ENCODE peak calls at places on chromosomes 6 and 20, in four cellular contexts. F, W, M and O are unnamed samples.

GRCh38 chr6:69422474-69422873 is 374.3 kb downstream of the LMBRD1 start:
- DNase-seq in W (no peak), F (no peak), M (no peak), O (peak)

GRCh38 chr20:53582574-53583351 is 10.9 kb downstream of the ZNF217 start:
- DNase-seq in F (peak), W (no peak), M (no peak), O (peak)

GRCh38 chr6:77292564-77293546 is 170.4 kb downstream of the HTR1B start:
- DNase-seq in F (peak), M (no peak), W (no peak), O (no peak)

GRCh38 chr6:5202206-5202605 is 58.5 kb downstream of the LYRM4 start:
- DNase-seq in M (no peak), F (no peak), W (no peak), O (no peak)

GRCh38 chr6:6397842-6398241 is 77.4 kb upstream of the F13A1 start:
- DNase-seq in W (no peak), M (no peak), F (no peak), O (no peak)

GRCh38 chr6:135870722-135871121 is 19.2 kb downstream of the PDE7B start:
- DNase-seq in F (no peak), M (no peak), W (no peak), O (no peak)

GRCh38 chr6:7161845-7162244 is 54.1 kb downstream of the RREB1 start:
- DNase-seq in W (no peak), F (no peak), M (no peak), O (no peak)

GRCh38 chr6:161367472-161367871 is 93.6 kb upstream of the AGPAT4 start:
- DNase-seq in F (no peak), W (no peak), M (no peak), O (no peak)

GRCh38 chr6:138044458-138044857 is 62.8 kb downstream of the PERP start:
- DNase-seq in M (no peak), W (no peak), F (no peak), O (no peak)

GRCh38 chr20:45489083-45489531 is 19.6 kb downstream of the WFDC2 start:
- DNase-seq in W (no peak), F (no peak), M (no peak), O (no peak)

GRCh38 chr6:2812695-2813094 is 29.0 kb downstream of the SERPINB1 start:
- DNase-seq in M (no peak), F (no peak), W (no peak), O (no peak)

GRCh38 chr6:33430991-33431879 is 11.4 kb downstream of the SYNGAP1 start:
- DNase-seq in F (peak), M (no peak), W (no peak), O (peak)

GRCh38 chr6:51568771-51569170 is 518.6 kb downstream of the PKHD1 start:
- DNase-seq in W (no peak), M (no peak), F (no peak), O (no peak)

GRCh38 chr6:35833534-35833933 is 28.4 kb downstream of the LHFPL5 start:
- DNase-seq in F (no peak), W (no peak), M (no peak), O (no peak)

GRCh38 chr20:652611-653109 is 340 bp downstream of the SRXN1 start:
- DNase-seq in M (no peak), F (no peak), W (no peak), O (no peak)

GRCh38 chr20:56360133-56360898 is 1.5 kb downstream of the FAM210B start:
- DNase-seq in M (no peak), W (no peak), F (no peak), O (peak)

GRCh38 chr6:10434235-10434634 is 19.4 kb upstream of the TFAP2A start:
- DNase-seq in F (no peak), M (no peak), W (no peak), O (no peak)

GRCh38 chr6:134111062-134111677 is 58.7 kb upstream of the SLC2A12 start:
- DNase-seq in W (no peak), M (no peak), F (peak), O (peak)

GRCh38 chr6:164911873-164912580 is 397.4 kb downstream of the C6orf118 start:
- DNase-seq in F (no peak), M (no peak), W (no peak), O (no peak)

GRCh38 chr6:12608016-12608860 is 108.3 kb upstream of the PHACTR1 start:
- DNase-seq in W (peak), F (no peak), M (no peak), O (no peak)

GRCh38 chr20:32846852-32847251 is 11.9 kb upstream of the EFCAB8 start:
- DNase-seq in M (no peak), F (no peak), W (no peak), O (no peak)

GRCh38 chr6:159985296-159985940 is 16.5 kb downstream of the IGF2R start:
- DNase-seq in M (no peak), W (no peak), F (no peak), O (no peak)

GRCh38 chr20:40650707-40651106 is 38.3 kb downstream of the MAFB start:
- DNase-seq in W (no peak), M (no peak), F (no peak), O (no peak)

GRCh38 chr6:137025786-137026730 is 18.7 kb downstream of the IL20RA start:
- DNase-seq in M (no peak), F (no peak), W (peak), O (no peak)

GRCh38 chr20:19265646-19266374 is 53.4 kb downstream of the SLC24A3 start:
- DNase-seq in W (no peak), F (no peak), M (peak), O (peak)

GRCh38 chr20:44396369-44396768 is 40.9 kb downstream of the HNF4A start:
- DNase-seq in M (no peak), F (no peak), W (no peak), O (no peak)

GRCh38 chr6:105432797-105433196 is 29.9 kb upstream of the PREP start:
- DNase-seq in M (no peak), W (no peak), F (peak), O (no peak)

GRCh38 chr6:151677427-151677826 is 130.1 kb upstream of the ESR1 start:
- DNase-seq in F (no peak), W (no peak), M (no peak), O (no peak)

GRCh38 chr6:65760285-65760684 is 53.3 kb upstream of the EYS start:
- DNase-seq in M (no peak), F (peak), W (no peak), O (no peak)

GRCh38 chr6:10521104-10521808 is at the start of gene GCNT2:
- DNase-seq in W (no peak), M (peak), F (peak), O (no peak)

GRCh38 chr6:31865205-31866118 is 2.8 kb upstream of the NEU1 start:
- DNase-seq in W (no peak), F (no peak), M (no peak), O (no peak)

GRCh38 chr6:116175344-116175743 is 49.4 kb upstream of the COL10A1 start:
- DNase-seq in F (no peak), W (no peak), M (no peak), O (no peak)

GRCh38 chr20:44552950-44553908 is 29.1 kb upstream of the PKIG start:
- DNase-seq in M (no peak), F (no peak), W (no peak), O (no peak)

GRCh38 chr6:168880271-168880670 is 373.4 kb downstream of the THBS2 start:
- DNase-seq in W (no peak), M (no peak), F (no peak), O (no peak)

GRCh38 chr6:3124667-3125066 is 6.2 kb downstream of the BPHL start:
- DNase-seq in M (no peak), F (no peak), W (no peak), O (no peak)

GRCh38 chr20:51029963-51030930 is 7.3 kb upstream of the KCNG1 start:
- DNase-seq in F (no peak), M (no peak), W (no peak), O (no peak)

GRCh38 chr6:78599526-78599925 is 267.8 kb upstream of the IRAK1BP1 start:
- DNase-seq in W (no peak), M (no peak), F (no peak), O (no peak)

GRCh38 chr20:50085146-50085480 is 27.8 kb downstream of the UBE2V1 start:
- DNase-seq in M (no peak), W (no peak), F (no peak), O (no peak)

GRCh38 chr6:39377530-39377929 is 55.0 kb upstream of the KCNK16 start:
- DNase-seq in M (peak), F (peak), W (no peak), O (peak)

GRCh38 chr6:89117285-89118108 is at the start of gene SRSF12:
- DNase-seq in M (no peak), W (no peak), F (peak), O (peak)

GRCh38 chr6:37576336-37576737 is 76.6 kb upstream of the CCDC167 start:
- DNase-seq in F (peak), M (no peak), W (no peak), O (no peak)
- TF ChIP-seq USF2 in F (no peak), M (no peak), W (no peak), O (no peak)

GRCh38 chr6:42527204-42527603 is 36.6 kb upstream of the UBR2 start:
- DNase-seq in M (no peak), F (no peak), W (no peak), O (no peak)

GRCh38 chr6:42533794-42534193 is 30.0 kb upstream of the UBR2 start:
- DNase-seq in M (no peak), F (no peak), W (no peak), O (no peak)

GRCh38 chr6:42526616-42527015 is 37.2 kb upstream of the UBR2 start:
- DNase-seq in M (no peak), W (no peak), F (no peak), O (no peak)

GRCh38 chr6:42532038-42532669 is 31.7 kb upstream of the UBR2 start:
- DNase-seq in W (no peak), F (peak), M (no peak), O (peak)
- TF ChIP-seq CHD2 in W (no peak), F (no peak), M (no peak), O (no peak)

GRCh38 chr6:46583711-46584110 is 68.9 kb downstream of the CYP39A1 start:
- DNase-seq in F (no peak), W (no peak), M (no peak), O (no peak)
- TF ChIP-seq USF2 in F (no peak), W (no peak), M (no peak), O (no peak)

GRCh38 chr6:148347076-148348054 is 4.7 kb downstream of the SASH1 start:
- DNase-seq in M (no peak), W (no peak), F (no peak), O (no peak)
- TF ChIP-seq CHD2 in M (no peak), W (no peak), F (no peak), O (no peak)

DNA sequence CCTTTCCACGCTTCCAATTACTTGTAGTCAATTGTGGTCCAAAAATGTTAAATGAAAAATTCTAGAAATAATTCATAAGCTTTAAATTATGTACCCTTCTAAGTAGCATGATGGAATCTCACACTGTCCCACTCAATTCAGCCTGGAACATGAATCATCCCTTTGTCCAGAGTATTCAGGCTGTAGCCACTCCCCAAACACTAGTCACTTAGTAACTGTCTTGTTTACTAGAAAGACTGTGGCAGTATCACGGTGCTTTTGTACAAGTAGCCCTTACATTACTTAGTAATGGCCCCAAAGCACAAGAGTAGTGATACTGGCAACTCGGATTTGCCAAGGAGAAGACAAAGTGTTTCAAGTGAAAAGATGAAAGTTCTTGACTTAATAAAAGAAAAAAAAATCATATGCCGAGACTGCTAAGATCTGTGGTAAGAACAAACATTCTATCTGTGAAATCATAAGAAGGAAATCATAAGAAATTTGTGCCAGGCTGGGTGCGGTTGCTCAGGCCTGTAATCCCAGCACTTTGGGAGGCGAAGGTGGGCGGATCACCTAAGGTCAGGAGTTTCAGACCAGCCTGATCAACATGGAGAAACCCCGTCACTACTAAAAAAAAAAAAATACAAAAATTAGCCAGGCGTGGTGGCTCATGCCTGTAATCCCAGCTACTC is 168.5 kb upstream of the SIM1 start:
- DNase-seq in W (no peak), F (peak), M (no peak), O (no peak)
- TF ChIP-seq USF2 in W (no peak), F (no peak), M (no peak), O (no peak)

DNA sequence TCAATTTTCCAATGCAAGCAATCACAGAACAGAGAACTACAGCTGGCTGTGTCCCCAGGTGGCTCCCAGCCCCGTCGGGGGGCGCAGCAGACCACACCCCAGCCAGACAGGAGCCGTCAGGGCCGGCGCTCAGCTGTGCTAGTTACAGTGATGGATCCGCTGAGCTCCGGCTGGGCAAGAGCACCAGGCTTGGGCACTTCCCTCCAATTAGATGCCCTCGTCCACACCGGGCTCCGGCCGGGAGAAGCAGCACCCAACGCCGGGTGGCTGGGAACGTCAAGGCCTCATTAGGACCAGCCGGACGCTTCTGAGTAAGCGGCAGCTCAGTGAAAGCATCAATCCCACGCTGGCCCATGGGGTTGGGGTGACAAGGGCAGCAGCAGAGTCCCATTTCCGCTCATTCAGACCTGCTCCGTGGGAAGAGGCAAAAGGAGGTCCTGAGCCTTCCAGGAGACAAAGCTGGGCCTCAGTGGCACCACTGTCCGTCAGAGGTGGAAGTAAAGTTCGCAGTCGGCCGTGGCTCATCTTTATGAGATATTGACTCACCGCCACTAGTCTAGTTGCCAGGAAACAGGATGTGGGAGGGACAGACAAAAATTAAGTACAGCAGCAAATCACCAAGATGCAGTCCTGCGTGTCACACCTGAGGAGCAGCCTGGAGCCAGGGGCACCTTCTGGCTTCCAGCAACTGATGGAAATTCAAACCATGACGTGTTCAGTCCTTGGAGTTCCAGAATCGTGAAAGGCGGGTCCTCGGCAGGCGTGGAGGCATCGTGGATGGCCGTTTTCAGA is 164.1 kb downstream of the TAF4 start:
- DNase-seq in F (no peak), W (no peak), M (no peak), O (no peak)
- TF ChIP-seq CHD2 in F (no peak), W (no peak), M (no peak), O (no peak)

DNA sequence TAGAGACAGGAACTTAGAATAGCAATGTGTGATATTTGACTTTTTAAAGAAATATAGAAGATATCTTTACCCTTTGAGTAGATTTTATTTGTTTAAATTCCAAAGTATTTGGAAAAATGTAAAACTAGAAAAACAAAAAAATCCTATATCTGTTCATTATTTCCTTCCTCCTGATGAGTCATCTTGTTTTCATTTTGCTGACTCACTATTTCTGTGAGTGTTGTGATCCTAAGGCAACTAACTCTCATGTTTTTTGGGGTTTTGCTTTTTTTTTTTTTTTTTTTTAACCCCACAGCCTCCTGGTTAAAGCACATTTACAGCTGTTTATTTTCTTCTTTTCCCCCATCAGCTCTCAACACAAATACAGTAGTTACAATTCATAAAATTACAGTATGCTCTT is 37.8 kb upstream of the THEMIS start:
- DNase-seq in W (no peak), F (no peak), M (no peak), O (no peak)
- TF ChIP-seq USF2 in W (no peak), F (no peak), M (no peak), O (no peak)

GRCh38 chr20:36462440-36463211 is 78.7 kb upstream of the MYL9 start:
- DNase-seq in M (no peak), W (no peak), F (no peak), O (peak)

GRCh38 chr20:36467076-36467999 is 74.0 kb upstream of the MYL9 start:
- DNase-seq in W (no peak), F (no peak), M (no peak), O (no peak)

GRCh38 chr20:36463212-36464061 is 77.9 kb upstream of the MYL9 start:
- DNase-seq in W (no peak), M (no peak), F (no peak), O (no peak)

GRCh38 chr20:36466089-36466488 is 75.2 kb upstream of the MYL9 start:
- DNase-seq in M (no peak), W (no peak), F (no peak), O (no peak)

GRCh38 chr20:36465109-36466080 is 75.9 kb upstream of the MYL9 start:
- DNase-seq in M (no peak), F (peak), W (no peak), O (no peak)
- TF ChIP-seq CHD2 in M (no peak), F (no peak), W (no peak), O (no peak)